ENCODE peak calls at places on chromosomes 7 and 10, in four cellular contexts. One of them, this sample, is unnamed.

GRCh38 chr7:30708983-30709382 is 26.7 kb upstream of the CRHR2 start:
- DNase-seq in K562: no peak
- DNase-seq in GM12878: no peak
- DNase-seq in HepG2: no peak
- DNase-seq in this sample: no peak

GRCh38 chr10:118238573-118239240 is 103.4 kb downstream of the FAM204A start:
- DNase-seq in GM12878: no peak
- DNase-seq in HepG2: no peak
- DNase-seq in K562: no peak
- DNase-seq in this sample: no peak

GRCh38 chr10:78371118-78371517 is 337.5 kb downstream of the RPS24 start:
- DNase-seq in GM12878: no peak
- DNase-seq in HepG2: no peak
- DNase-seq in K562: no peak
- DNase-seq in this sample: no peak

GRCh38 chr10:69056129-69056528 is 31.8 kb upstream of the SRGN start:
- DNase-seq in K562: no peak
- DNase-seq in HepG2: no peak
- DNase-seq in GM12878: no peak
- DNase-seq in this sample: no peak

GRCh38 chr7:30785786-30786185 is 14.6 kb downstream of the MINDY4 start:
- DNase-seq in GM12878: no peak
- DNase-seq in K562: no peak
- DNase-seq in HepG2: no peak
- DNase-seq in this sample: no peak

GRCh38 chr7:15498465-15498864 is 63.4 kb downstream of the AGMO start:
- DNase-seq in GM12878: no peak
- DNase-seq in HepG2: no peak
- DNase-seq in K562: no peak
- DNase-seq in this sample: no peak

GRCh38 chr10:73586583-73586984 is 4.6 kb downstream of the USP54 start:
- DNase-seq in K562: no peak
- DNase-seq in GM12878: no peak
- DNase-seq in HepG2: peak
- DNase-seq in this sample: no peak

GRCh38 chr10:3814832-3815209 is 29.8 kb upstream of the KLF6 start:
- DNase-seq in K562: no peak
- DNase-seq in GM12878: no peak
- DNase-seq in HepG2: no peak
- DNase-seq in this sample: no peak

GRCh38 chr7:24304494-24305095 is 20.6 kb downstream of the NPY start:
- DNase-seq in HepG2: no peak
- DNase-seq in K562: no peak
- DNase-seq in GM12878: no peak
- DNase-seq in this sample: no peak

GRCh38 chr7:71131256-71131752 is 640 bp upstream of the GALNT17 start:
- DNase-seq in K562: no peak
- DNase-seq in GM12878: no peak
- DNase-seq in HepG2: no peak
- DNase-seq in this sample: peak

GRCh38 chr10:6416892-6417512 is 163.1 kb downstream of the PRKCQ start:
- DNase-seq in HepG2: peak
- DNase-seq in K562: peak
- DNase-seq in GM12878: no peak
- DNase-seq in this sample: no peak

GRCh38 chr10:95278061-95278988 is 12.5 kb downstream of the PDLIM1 start:
- DNase-seq in K562: no peak
- DNase-seq in GM12878: no peak
- DNase-seq in HepG2: peak
- DNase-seq in this sample: no peak

GRCh38 chr10:95280637-95281036 is 10.2 kb downstream of the PDLIM1 start:
- DNase-seq in GM12878: no peak
- DNase-seq in K562: no peak
- DNase-seq in HepG2: peak
- DNase-seq in this sample: no peak

GRCh38 chr10:95277614-95278013 is 13.2 kb downstream of the PDLIM1 start:
- DNase-seq in HepG2: no peak
- DNase-seq in GM12878: no peak
- DNase-seq in K562: no peak
- DNase-seq in this sample: no peak

GRCh38 chr10:95281206-95281605 is 9.6 kb downstream of the PDLIM1 start:
- DNase-seq in GM12878: no peak
- DNase-seq in HepG2: no peak
- DNase-seq in K562: no peak
- DNase-seq in this sample: no peak

DNA sequence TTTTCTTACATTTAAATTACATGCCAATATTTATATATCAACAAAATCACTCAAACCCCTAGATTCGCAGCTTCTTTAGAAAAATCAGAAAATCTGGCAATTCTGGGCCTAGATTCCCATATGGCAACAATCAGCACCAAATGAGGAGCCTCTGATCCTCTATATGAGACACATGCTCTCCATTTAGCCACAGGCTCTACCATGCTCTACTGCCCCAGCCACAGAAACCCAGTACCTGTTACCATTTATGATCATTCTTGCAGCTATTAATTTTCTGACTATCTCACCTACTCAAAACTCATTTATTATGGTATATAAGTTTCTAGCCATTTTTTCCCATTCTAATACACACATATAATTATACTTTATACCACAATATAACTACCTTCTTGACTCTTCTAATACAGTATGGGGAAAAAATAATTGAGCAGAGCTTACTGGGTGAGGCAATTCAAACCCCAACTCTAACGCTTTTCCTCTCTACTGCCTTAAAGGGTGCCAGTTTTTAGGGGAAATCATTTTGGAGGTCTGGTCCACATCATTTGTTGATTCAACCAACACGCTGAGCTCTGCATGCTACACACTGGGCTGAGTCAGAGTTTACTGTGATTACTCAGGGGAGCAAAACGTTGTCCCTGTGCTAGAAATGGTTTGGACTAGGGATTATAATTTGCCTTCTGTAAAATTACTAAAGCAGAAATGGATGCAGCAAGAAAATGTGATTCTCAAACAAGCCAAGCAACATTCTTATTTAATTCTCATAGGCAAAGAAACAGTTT is 11.6 kb downstream of the PDLIM1 start:
- DNase-seq in HepG2: no peak
- DNase-seq in K562: no peak
- DNase-seq in GM12878: no peak
- DNase-seq in this sample: no peak
- TF ChIP-seq HDAC6 in HepG2: no peak
- TF ChIP-seq HDAC6 in K562: no peak
- TF ChIP-seq HDAC6 in GM12878: no peak
- TF ChIP-seq HDAC6 in this sample: no peak

GRCh38 chr7:43112941-43113621 is 634 bp downstream of the HECW1 start:
- DNase-seq in HepG2: no peak
- DNase-seq in GM12878: no peak
- DNase-seq in K562: peak
- DNase-seq in this sample: peak
- H3K4me3 ChIP-seq in HepG2: no peak
- H3K4me3 ChIP-seq in GM12878: peak
- H3K4me3 ChIP-seq in K562: peak
- H3K4me3 ChIP-seq in this sample: peak

GRCh38 chr7:80699656-80700318 is 61.3 kb downstream of the CD36 start:
- DNase-seq in K562: no peak
- DNase-seq in GM12878: no peak
- DNase-seq in HepG2: no peak
- DNase-seq in this sample: no peak

GRCh38 chr7:80703272-80703671 is 64.8 kb downstream of the CD36 start:
- DNase-seq in GM12878: no peak
- DNase-seq in K562: no peak
- DNase-seq in HepG2: no peak
- DNase-seq in this sample: no peak

DNA sequence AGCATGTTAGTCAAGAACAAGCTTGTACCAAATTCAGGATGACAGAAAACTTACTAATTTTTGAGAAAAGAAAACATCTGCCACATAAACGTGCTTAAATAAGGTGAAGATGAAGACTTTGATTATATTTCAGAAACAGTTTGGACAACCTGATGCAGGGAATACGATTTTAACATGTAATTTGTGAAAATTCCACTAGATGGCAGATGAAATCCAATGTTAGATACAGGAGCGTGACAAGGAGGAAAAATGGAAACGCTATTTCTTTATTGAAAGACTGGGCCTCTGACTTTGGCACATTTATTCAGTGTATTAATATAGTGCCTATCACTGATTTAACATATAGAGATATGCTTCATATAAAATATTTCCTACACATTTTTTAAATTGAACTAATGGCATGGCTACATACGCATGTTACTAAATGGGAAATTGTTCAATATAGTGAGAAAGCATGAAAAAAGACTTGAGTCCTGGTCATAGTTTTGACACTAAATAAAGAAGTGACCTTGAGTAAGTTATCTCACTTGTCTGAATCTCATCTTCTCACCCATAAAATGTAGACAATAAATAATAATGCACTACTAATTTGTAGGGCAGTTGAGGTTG is 60.7 kb downstream of the CD36 start:
- DNase-seq in HepG2: peak
- DNase-seq in GM12878: no peak
- DNase-seq in K562: peak
- DNase-seq in this sample: no peak
- TF ChIP-seq YY1 in HepG2: no peak
- TF ChIP-seq YY1 in GM12878: no peak
- TF ChIP-seq YY1 in K562: no peak
- TF ChIP-seq YY1 in this sample: no peak

DNA sequence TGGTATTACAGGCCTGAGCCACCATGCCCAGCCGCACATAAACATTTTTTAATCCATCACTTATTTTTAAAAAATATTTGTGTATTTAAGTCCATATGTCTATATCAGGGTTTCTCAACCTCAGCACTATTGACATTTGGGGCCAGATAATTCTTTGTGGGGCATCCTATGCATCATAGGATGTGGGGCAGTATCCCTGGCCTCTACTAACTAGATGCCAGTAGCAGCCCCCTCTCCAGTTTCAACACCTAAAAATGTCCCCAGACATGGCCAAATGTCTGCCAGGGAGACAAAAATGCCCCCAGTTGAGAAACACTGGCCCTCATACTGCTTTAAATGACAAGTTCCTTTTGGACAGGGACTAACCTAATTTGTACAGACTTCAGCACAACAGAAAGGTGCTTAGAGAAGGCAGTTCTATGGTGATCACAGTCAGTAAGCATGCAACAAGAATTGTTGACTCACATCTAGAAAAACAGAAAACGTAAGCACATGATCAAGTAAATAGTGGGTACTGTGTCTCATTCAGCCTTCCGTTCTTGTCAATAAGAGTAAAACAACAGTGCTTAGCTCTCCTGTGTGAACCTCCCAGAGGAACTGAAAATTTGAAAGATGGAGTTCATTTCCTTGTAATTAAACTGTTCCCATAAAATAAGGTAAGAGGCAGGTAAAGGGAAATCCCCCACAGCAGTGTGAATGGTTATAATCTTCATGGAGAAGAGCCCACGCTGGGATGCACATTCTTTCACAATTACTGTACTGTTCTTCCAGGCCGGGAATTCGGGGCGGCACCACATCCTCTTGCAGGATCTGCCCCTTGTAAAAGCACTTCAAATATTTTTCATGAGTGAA is 17.3 kb upstream of the ADRB1 start:
- DNase-seq in K562: no peak
- DNase-seq in GM12878: peak
- DNase-seq in HepG2: peak
- DNase-seq in this sample: no peak
- TF ChIP-seq HDAC6 in K562: no peak
- TF ChIP-seq HDAC6 in GM12878: no peak
- TF ChIP-seq HDAC6 in HepG2: no peak
- TF ChIP-seq HDAC6 in this sample: no peak

GRCh38 chr10:105644978-105645377 is 1003.9 kb downstream of the SORCS3 start:
- DNase-seq in GM12878: no peak
- DNase-seq in HepG2: no peak
- DNase-seq in K562: no peak
- DNase-seq in this sample: no peak
- H3K4me3 ChIP-seq in GM12878: no peak
- H3K4me3 ChIP-seq in HepG2: no peak
- H3K4me3 ChIP-seq in K562: no peak
- H3K4me3 ChIP-seq in this sample: no peak

GRCh38 chr10:59362184-59362966 is at the start of gene FAM13C:
- DNase-seq in GM12878: no peak
- DNase-seq in K562: no peak
- DNase-seq in HepG2: peak
- DNase-seq in this sample: peak
- TF ChIP-seq YY1 in GM12878: no peak
- TF ChIP-seq YY1 in K562: no peak
- TF ChIP-seq YY1 in HepG2: no peak
- TF ChIP-seq YY1 in this sample: peak

GRCh38 chr10:50999163-50999562 is 75.1 kb upstream of the PRKG1 start:
- DNase-seq in GM12878: no peak
- DNase-seq in HepG2: no peak
- DNase-seq in K562: no peak
- DNase-seq in this sample: no peak
- TF ChIP-seq HDAC6 in GM12878: no peak
- TF ChIP-seq HDAC6 in HepG2: no peak
- TF ChIP-seq HDAC6 in K562: no peak
- TF ChIP-seq HDAC6 in this sample: no peak

This sample was measured in H1.